ENCODE peak calls at places on chromosomes 16 and 17, in five cellular contexts. One of them, this sample, is unnamed. For H3K9me3, the result is how much of the 10 kb centered on the place peaks cover.

GRCh38 chr16:77191259-77191969 is 424 bp downstream of the MON1B start:
- DNase-seq in gastrocnemius medialis: no peak
- DNase-seq in cardiac muscle cell: no peak
- DNase-seq in K562: peak
- DNase-seq in left ventricle myocardium inferior: no peak
- DNase-seq in this sample: peak

GRCh38 chr17:27612160-27612767 is 18.7 kb upstream of the LGALS9 start:
- DNase-seq in gastrocnemius medialis: no peak
- DNase-seq in cardiac muscle cell: no peak
- DNase-seq in K562: no peak
- DNase-seq in left ventricle myocardium inferior: no peak
- DNase-seq in this sample: no peak

GRCh38 chr17:64686705-64687104 is 24.6 kb upstream of the SMURF2 start:
- DNase-seq in gastrocnemius medialis: no peak
- DNase-seq in cardiac muscle cell: no peak
- DNase-seq in K562: no peak
- DNase-seq in left ventricle myocardium inferior: no peak
- DNase-seq in this sample: no peak

GRCh38 chr17:80600586-80600985 is 55.9 kb downstream of the RPTOR start:
- DNase-seq in gastrocnemius medialis: no peak
- DNase-seq in cardiac muscle cell: no peak
- DNase-seq in K562: no peak
- DNase-seq in left ventricle myocardium inferior: no peak
- DNase-seq in this sample: no peak

GRCh38 chr16:3214904-3215600 is 19.9 kb downstream of the ZNF200 start:
- DNase-seq in gastrocnemius medialis: no peak
- DNase-seq in cardiac muscle cell: no peak
- DNase-seq in K562: no peak
- DNase-seq in left ventricle myocardium inferior: no peak
- DNase-seq in this sample: no peak

GRCh38 chr17:33072421-33073175 is 81.0 kb downstream of the SPACA3 start:
- DNase-seq in gastrocnemius medialis: no peak
- DNase-seq in cardiac muscle cell: no peak
- DNase-seq in K562: no peak
- DNase-seq in left ventricle myocardium inferior: no peak
- DNase-seq in this sample: no peak

GRCh38 chr16:19115148-19116021 is 1.6 kb downstream of the ITPRIPL2 start:
- DNase-seq in gastrocnemius medialis: no peak
- DNase-seq in cardiac muscle cell: no peak
- DNase-seq in K562: no peak
- DNase-seq in left ventricle myocardium inferior: peak
- DNase-seq in this sample: no peak

GRCh38 chr17:17781591-17782424 is 55.0 kb downstream of the SREBF1 start:
- DNase-seq in gastrocnemius medialis: peak
- DNase-seq in cardiac muscle cell: peak
- DNase-seq in K562: no peak
- DNase-seq in left ventricle myocardium inferior: peak
- DNase-seq in this sample: peak

GRCh38 chr17:81483085-81483861 is 29.3 kb downstream of the ACTG1 start:
- DNase-seq in gastrocnemius medialis: peak
- DNase-seq in cardiac muscle cell: no peak
- DNase-seq in K562: no peak
- DNase-seq in left ventricle myocardium inferior: peak
- DNase-seq in this sample: peak

GRCh38 chr17:52147872-52148271 is 10.6 kb downstream of the CA10 start:
- DNase-seq in gastrocnemius medialis: no peak
- DNase-seq in cardiac muscle cell: no peak
- DNase-seq in K562: no peak
- DNase-seq in left ventricle myocardium inferior: no peak
- DNase-seq in this sample: no peak

GRCh38 chr16:68490829-68491575 is 42.7 kb upstream of the SMPD3 start:
- DNase-seq in gastrocnemius medialis: peak
- DNase-seq in cardiac muscle cell: no peak
- DNase-seq in K562: no peak
- DNase-seq in left ventricle myocardium inferior: no peak
- DNase-seq in this sample: no peak

GRCh38 chr16:66271074-66272060 is 95.1 kb upstream of the CDH5 start:
- DNase-seq in gastrocnemius medialis: no peak
- DNase-seq in cardiac muscle cell: no peak
- DNase-seq in K562: no peak
- DNase-seq in left ventricle myocardium inferior: no peak
- DNase-seq in this sample: no peak

GRCh38 chr17:28551421-28552186 is 820 bp downstream of the UNC119 start:
- DNase-seq in gastrocnemius medialis: no peak
- DNase-seq in cardiac muscle cell: peak
- DNase-seq in K562: peak
- DNase-seq in left ventricle myocardium inferior: no peak
- DNase-seq in this sample: no peak

GRCh38 chr17:50203589-50204345 is 2.3 kb upstream of the COL1A1 start:
- DNase-seq in gastrocnemius medialis: no peak
- DNase-seq in cardiac muscle cell: no peak
- DNase-seq in K562: no peak
- DNase-seq in left ventricle myocardium inferior: no peak
- DNase-seq in this sample: peak

GRCh38 chr16:8572919-8573724 is 17.2 kb downstream of the TMEM114 start:
- DNase-seq in gastrocnemius medialis: no peak
- DNase-seq in cardiac muscle cell: peak
- DNase-seq in K562: peak
- DNase-seq in left ventricle myocardium inferior: no peak
- DNase-seq in this sample: no peak

GRCh38 chr16:8571061-8571596 is 19.2 kb downstream of the TMEM114 start:
- DNase-seq in gastrocnemius medialis: no peak
- DNase-seq in cardiac muscle cell: no peak
- DNase-seq in K562: no peak
- DNase-seq in left ventricle myocardium inferior: no peak
- DNase-seq in this sample: no peak

GRCh38 chr17:4974064-4974670 is 6.5 kb upstream of the SPAG7 start:
- DNase-seq in gastrocnemius medialis: peak
- DNase-seq in cardiac muscle cell: peak
- DNase-seq in K562: no peak
- DNase-seq in left ventricle myocardium inferior: peak
- DNase-seq in this sample: peak

GRCh38 chr16:28291651-28292626 is at the start of gene SBK1:
- DNase-seq in gastrocnemius medialis: peak
- DNase-seq in cardiac muscle cell: peak
- DNase-seq in K562: peak
- DNase-seq in left ventricle myocardium inferior: peak
- DNase-seq in this sample: peak

GRCh38 chr17:44343510-44344209 is 1.4 kb upstream of the GRN start:
- DNase-seq in gastrocnemius medialis: no peak
- DNase-seq in cardiac muscle cell: no peak
- DNase-seq in K562: no peak
- DNase-seq in left ventricle myocardium inferior: no peak
- DNase-seq in this sample: no peak

GRCh38 chr16:53372942-53373871 is 61.1 kb upstream of the RBL2 start:
- DNase-seq in gastrocnemius medialis: no peak
- DNase-seq in cardiac muscle cell: peak
- DNase-seq in K562: peak
- DNase-seq in left ventricle myocardium inferior: no peak
- DNase-seq in this sample: no peak

GRCh38 chr17:59466943-59467801 is 98.2 kb upstream of the DHX40 start:
- DNase-seq in gastrocnemius medialis: no peak
- DNase-seq in cardiac muscle cell: no peak
- DNase-seq in K562: no peak
- DNase-seq in left ventricle myocardium inferior: no peak
- DNase-seq in this sample: no peak

GRCh38 chr16:47499080-47499699 is 38.1 kb downstream of the PHKB start:
- DNase-seq in gastrocnemius medialis: no peak
- DNase-seq in cardiac muscle cell: no peak
- DNase-seq in K562: no peak
- DNase-seq in left ventricle myocardium inferior: no peak
- DNase-seq in this sample: no peak

GRCh38 chr17:65287040-65287439 is 149.9 kb downstream of the RGS9 start:
- DNase-seq in gastrocnemius medialis: no peak
- DNase-seq in cardiac muscle cell: peak
- DNase-seq in K562: no peak
- DNase-seq in left ventricle myocardium inferior: no peak
- DNase-seq in this sample: no peak

GRCh38 chr17:2875608-2876007 is 79.4 kb downstream of the RAP1GAP2 start:
- DNase-seq in gastrocnemius medialis: no peak
- DNase-seq in cardiac muscle cell: no peak
- DNase-seq in K562: no peak
- DNase-seq in left ventricle myocardium inferior: no peak
- DNase-seq in this sample: no peak

GRCh38 chr17:55149485-55149884 is 115.3 kb upstream of the HLF start:
- DNase-seq in gastrocnemius medialis: no peak
- DNase-seq in cardiac muscle cell: no peak
- DNase-seq in K562: no peak
- DNase-seq in left ventricle myocardium inferior: no peak
- DNase-seq in this sample: no peak

GRCh38 chr16:12089492-12090161 is 113.1 kb downstream of the SNX29 start:
- DNase-seq in gastrocnemius medialis: no peak
- DNase-seq in cardiac muscle cell: peak
- DNase-seq in K562: peak
- DNase-seq in left ventricle myocardium inferior: peak
- DNase-seq in this sample: peak

GRCh38 chr17:55322451-55322985 is 57.8 kb downstream of the HLF start:
- DNase-seq in gastrocnemius medialis: no peak
- DNase-seq in cardiac muscle cell: no peak
- DNase-seq in K562: no peak
- DNase-seq in left ventricle myocardium inferior: no peak
- DNase-seq in this sample: no peak

GRCh38 chr17:10513284-10514067 is 4.9 kb downstream of the MYH1 start:
- DNase-seq in gastrocnemius medialis: peak
- DNase-seq in cardiac muscle cell: no peak
- DNase-seq in K562: no peak
- DNase-seq in left ventricle myocardium inferior: no peak
- DNase-seq in this sample: no peak

GRCh38 chr17:79220201-79220714 is 145.6 kb downstream of the ENGASE start:
- DNase-seq in gastrocnemius medialis: no peak
- DNase-seq in cardiac muscle cell: peak
- DNase-seq in K562: no peak
- DNase-seq in left ventricle myocardium inferior: no peak
- DNase-seq in this sample: no peak

GRCh38 chr16:81071816-81072215 is 5.2 kb downstream of the C16orf46 start:
- DNase-seq in gastrocnemius medialis: no peak
- DNase-seq in cardiac muscle cell: no peak
- DNase-seq in K562: peak
- DNase-seq in left ventricle myocardium inferior: no peak
- DNase-seq in this sample: no peak

GRCh38 chr16:85137323-85138072 is 25.2 kb upstream of the CIBAR2 start:
- DNase-seq in gastrocnemius medialis: peak
- DNase-seq in cardiac muscle cell: peak
- DNase-seq in K562: peak
- DNase-seq in left ventricle myocardium inferior: peak
- DNase-seq in this sample: peak

GRCh38 chr16:64717871-64718270 is 404.0 kb downstream of the CDH11 start:
- DNase-seq in gastrocnemius medialis: no peak
- DNase-seq in cardiac muscle cell: no peak
- DNase-seq in K562: no peak
- DNase-seq in left ventricle myocardium inferior: no peak
- DNase-seq in this sample: no peak
- H3K9me3 ChIP-seq in gastrocnemius medialis: under half
- H3K9me3 ChIP-seq in cardiac muscle cell: under half
- H3K9me3 ChIP-seq in K562: under half
- H3K9me3 ChIP-seq in left ventricle myocardium inferior: under half
- H3K9me3 ChIP-seq in this sample: under half

DNA sequence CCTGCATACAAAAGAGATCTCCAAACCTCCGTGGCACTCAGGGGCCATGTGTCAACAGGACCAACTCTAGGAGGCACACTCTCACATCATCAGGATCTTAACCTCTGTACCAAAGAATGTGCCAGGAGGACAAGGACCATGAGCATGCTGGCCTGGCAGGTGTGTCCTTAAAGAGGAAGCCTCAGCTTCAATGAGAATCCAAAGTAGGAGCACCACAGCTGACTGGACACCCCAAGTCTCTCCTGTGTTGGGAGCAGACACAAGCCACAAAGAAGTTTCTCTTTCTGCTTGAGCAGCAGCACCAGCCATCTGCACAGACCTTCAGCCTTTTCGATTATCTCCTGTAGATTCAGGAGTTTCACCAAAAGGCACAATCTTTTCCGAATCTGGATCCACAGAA is 1734.5 kb downstream of the TP53TG3F start:
- DNase-seq in gastrocnemius medialis: no peak
- DNase-seq in cardiac muscle cell: no peak
- DNase-seq in K562: no peak
- DNase-seq in left ventricle myocardium inferior: no peak
- DNase-seq in this sample: no peak
- H3K9me3 ChIP-seq in gastrocnemius medialis: under half
- H3K9me3 ChIP-seq in cardiac muscle cell: under half
- H3K9me3 ChIP-seq in K562: under half
- H3K9me3 ChIP-seq in left ventricle myocardium inferior: under half
- H3K9me3 ChIP-seq in this sample: under half

DNA sequence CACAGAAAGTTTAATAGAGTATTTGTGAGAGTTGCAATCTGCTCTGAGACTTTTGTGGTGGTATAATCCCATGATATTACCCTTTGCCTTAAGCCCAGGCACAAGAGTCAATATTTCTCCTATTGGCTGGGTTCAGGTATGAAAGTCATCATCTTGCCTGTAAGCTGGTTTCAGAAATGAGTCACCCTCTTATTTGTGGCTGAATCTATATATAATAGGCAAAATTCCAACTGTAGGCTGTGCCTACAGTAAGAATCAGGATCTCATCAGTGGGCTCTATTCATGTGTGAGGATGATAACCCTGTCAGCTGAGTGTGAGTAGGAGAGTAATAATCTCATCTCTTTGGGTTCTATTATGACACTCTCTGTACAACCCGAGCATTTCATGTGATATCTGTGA is 2103.1 kb downstream of the TP53TG3F start:
- DNase-seq in gastrocnemius medialis: no peak
- DNase-seq in cardiac muscle cell: no peak
- DNase-seq in K562: no peak
- DNase-seq in left ventricle myocardium inferior: no peak
- DNase-seq in this sample: no peak
- H3K9me3 ChIP-seq in gastrocnemius medialis: under half
- H3K9me3 ChIP-seq in cardiac muscle cell: under half
- H3K9me3 ChIP-seq in K562: under half
- H3K9me3 ChIP-seq in left ventricle myocardium inferior: under half
- H3K9me3 ChIP-seq in this sample: under half

DNA sequence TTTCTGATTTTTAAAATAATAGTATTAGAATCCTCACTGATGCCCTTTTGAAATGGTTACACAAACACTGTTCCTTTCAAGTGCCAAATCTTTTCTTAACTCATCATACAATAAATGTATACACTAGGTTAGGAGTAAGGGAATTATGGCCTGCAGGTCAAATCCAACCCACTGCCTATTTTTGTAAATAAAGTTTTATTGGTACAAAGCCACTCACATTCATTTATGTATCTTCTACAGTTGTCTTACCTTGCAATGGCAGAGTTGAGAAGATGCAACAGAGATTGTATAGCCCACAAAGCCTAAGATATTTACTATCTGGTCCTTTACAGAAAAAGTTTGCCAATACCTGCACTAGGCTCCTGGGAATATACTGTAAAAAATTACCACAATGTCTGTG is 47.8 kb downstream of the IKZF3 start:
- DNase-seq in gastrocnemius medialis: no peak
- DNase-seq in cardiac muscle cell: no peak
- DNase-seq in K562: no peak
- DNase-seq in left ventricle myocardium inferior: no peak
- DNase-seq in this sample: no peak
- H3K9me3 ChIP-seq in gastrocnemius medialis: under half
- H3K9me3 ChIP-seq in cardiac muscle cell: under half
- H3K9me3 ChIP-seq in K562: under half
- H3K9me3 ChIP-seq in left ventricle myocardium inferior: under half
- H3K9me3 ChIP-seq in this sample: under half